ENCODE peak calls at places on chromosomes 13 and 19, in ten cellular contexts. Q is breast epithelium, V is Panc1, G is stomach, H is endothelial cell of umbilical vein, A is transverse colon, T is SK-N-MC, L is K562, Z is sigmoid colon, X is HCT116. R is an unnamed sample.

GRCh38 chr19:6767357-6768235 is at the start of gene SH2D3A:
- DNase-seq in Q (peak; percentile 94), V (no peak), G (peak; percentile 96), H (peak; percentile 37), A (peak; percentile 98), T (peak; percentile 80), L (peak; percentile 96), Z (peak; percentile 70), X (peak; percentile 96), R (peak; percentile 92)

GRCh38 chr13:102847272-102848234 is 1.7 kb downstream of the ERCC5 start:
- DNase-seq in Q (no peak), V (no peak), G (no peak), H (peak; percentile 62), A (no peak), T (peak; percentile 37), L (no peak), Z (no peak), X (peak; percentile 19), R (no peak)

GRCh38 chr19:1848399-1849131 is at the start of gene REXO1:
- DNase-seq in Q (peak; percentile 96), V (no peak), G (peak; percentile 98), H (peak; percentile 96), A (peak; percentile 98), T (peak; percentile 90), L (peak; percentile 90), Z (peak; percentile 96), X (peak; percentile 88), R (no peak)

GRCh38 chr13:110714798-110715394 is 1.4 kb downstream of the ING1 start:
- DNase-seq in Q (peak; percentile 59), V (no peak), G (peak; percentile 55), H (no peak), A (peak; percentile 63), T (no peak), L (no peak), Z (peak; percentile 86), X (no peak), R (peak; percentile 90)

GRCh38 chr19:35995655-35995993 is 636 bp downstream of the SDHAF1 start:
- DNase-seq in Q (no peak), V (no peak), G (no peak), H (peak; percentile 21), A (peak; percentile 58), T (no peak), L (peak; percentile 80), Z (peak; percentile 90), X (no peak), R (no peak)

GRCh38 chr19:45245334-45245787 is at the start of gene EXOC3L2:
- DNase-seq in Q (no peak), V (no peak), G (no peak), H (no peak), A (no peak), T (no peak), L (peak; percentile 89), Z (no peak), X (no peak), R (no peak)

GRCh38 chr19:35257113-35257461 is 8.3 kb downstream of the LSR start:
- DNase-seq in Q (no peak), V (no peak), G (no peak), H (no peak), A (no peak), T (no peak), L (no peak), Z (peak; percentile 63), X (no peak), R (peak; percentile 70)

GRCh38 chr13:20231839-20232555 is at the start of gene GJB6:
- DNase-seq in Q (no peak), V (no peak), G (peak; percentile 31), H (no peak), A (peak; percentile 32), T (no peak), L (no peak), Z (no peak), X (no peak), R (no peak)

GRCh38 chr19:48806818-48807589 is 3.8 kb downstream of the BCAT2 start:
- DNase-seq in Q (no peak), V (no peak), G (no peak), H (no peak), A (peak; percentile 68), T (peak; percentile 24), L (peak; percentile 75), Z (no peak), X (no peak), R (no peak)

GRCh38 chr13:35979378-35979911 is 151.7 kb downstream of the DCLK1 start:
- DNase-seq in Q (peak; percentile 64), V (no peak), G (peak; percentile 37), H (peak; percentile 39), A (peak; percentile 45), T (no peak), L (no peak), Z (peak; percentile 94), X (no peak), R (no peak)

GRCh38 chr13:51451467-51452390 is 1.1 kb downstream of the INTS6 start:
- DNase-seq in Q (peak; percentile 58), V (no peak), G (peak; percentile 86), H (peak; percentile 66), A (peak; percentile 88), T (no peak), L (peak; percentile 71), Z (peak; percentile 92), X (peak; percentile 36), R (no peak)

GRCh38 chr13:98474292-98474691 is 102.6 kb downstream of the STK24 start:
- DNase-seq in Q (no peak), V (no peak), G (no peak), H (no peak), A (no peak), T (no peak), L (no peak), Z (no peak), X (no peak), R (no peak)

GRCh38 chr13:74575729-74576125 is 441.5 kb upstream of the KLF12 start:
- DNase-seq in Q (no peak), V (no peak), G (peak; percentile 50), H (peak; percentile 62), A (peak; percentile 28), T (no peak), L (peak; percentile 54), Z (peak; percentile 73), X (no peak), R (no peak)

GRCh38 chr19:10679743-10680142 is 21.5 kb upstream of the QTRT1 start:
- DNase-seq in Q (no peak), V (no peak), G (no peak), H (no peak), A (no peak), T (no peak), L (no peak), Z (no peak), X (no peak), R (no peak)

GRCh38 chr13:99289674-99290337 is 17.4 kb downstream of the GPR183 start:
- DNase-seq in Q (no peak), V (no peak), G (no peak), H (no peak), A (no peak), T (no peak), L (no peak), Z (no peak), X (no peak), R (no peak)

GRCh38 chr13:113058988-113059850 is 46.4 kb upstream of the F7 start:
- DNase-seq in Q (no peak), V (no peak), G (no peak), H (no peak), A (no peak), T (no peak), L (no peak), Z (peak; percentile 50), X (no peak), R (no peak)

GRCh38 chr13:108214511-108215383 is 589 bp downstream of the LIG4 start:
- DNase-seq in Q (no peak), V (no peak), G (no peak), H (no peak), A (no peak), T (no peak), L (no peak), Z (peak; percentile 68), X (no peak), R (no peak)

GRCh38 chr13:110328509-110328908 is 21.4 kb downstream of the COL4A2 start:
- DNase-seq in Q (no peak), V (no peak), G (no peak), H (no peak), A (no peak), T (no peak), L (no peak), Z (peak; percentile 52), X (no peak), R (no peak)

DNA sequence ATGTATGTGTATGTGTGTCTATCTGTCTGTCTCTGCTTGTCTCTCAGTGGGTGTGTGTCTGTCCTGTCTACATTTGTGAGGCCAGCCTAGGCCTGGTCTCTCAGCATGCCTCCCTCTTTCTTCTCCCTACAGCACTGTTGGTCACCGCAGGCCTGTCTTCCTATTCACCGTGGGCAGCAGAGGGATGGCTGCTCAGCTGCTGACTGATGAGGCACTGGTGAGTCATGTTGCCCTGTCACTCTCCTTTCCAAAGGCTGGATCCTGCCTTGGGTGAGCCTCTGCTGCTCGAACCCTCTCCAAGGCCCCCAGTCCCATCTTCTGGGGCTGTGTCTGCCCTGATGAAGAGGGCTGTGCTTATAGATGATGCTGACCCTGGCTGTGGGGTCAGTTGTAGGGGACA is 6.3 kb downstream of the ZNF71 start:
- DNase-seq in Q (no peak), V (no peak), G (no peak), H (no peak), A (no peak), T (no peak), L (no peak), Z (no peak), X (no peak), R (no peak)
- H3K9me3 ChIP-seq in Q (peaks cover 29% of the 10 kb centered on the region), V (peaks cover 68% of the 10 kb centered on the region), G (peaks cover 73% of the 10 kb centered on the region), H (no peaks in the 10 kb centered on the region), A (peaks cover 40% of the 10 kb centered on the region), T (peaks cover 53% of the 10 kb centered on the region), L (no peaks in the 10 kb centered on the region), Z (peaks cover 15% of the 10 kb centered on the region), X (peaks cover 29% of the 10 kb centered on the region), R (peaks cover 17% of the 10 kb centered on the region)

GRCh38 chr19:47487551-47488515 is 3.8 kb upstream of the KPTN start:
- DNase-seq in Q (no peak), V (no peak), G (no peak), H (no peak), A (no peak), T (no peak), L (no peak), Z (peak; percentile 61), X (no peak), R (no peak)
- TF ChIP-seq POLR2AphosphoS5 in Q (no peak), V (no peak), G (no peak), H (no peak), A (no peak), T (no peak), L (no peak), Z (no peak), X (no peak), R (no peak)

DNA sequence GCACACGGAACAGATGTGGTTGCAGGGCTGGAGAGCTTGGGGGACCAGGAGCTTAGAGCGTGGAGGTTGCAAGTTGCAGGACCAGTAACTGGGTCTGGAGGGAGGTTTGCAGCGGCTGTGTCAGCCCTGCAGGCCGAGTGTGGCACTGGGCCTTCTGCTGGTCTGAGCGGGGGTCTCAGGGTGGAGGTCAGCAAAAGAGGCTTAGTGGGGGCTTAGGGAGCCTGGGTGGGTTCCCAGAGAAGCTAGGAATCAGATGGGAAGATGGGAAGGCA is 5.8 kb upstream of the HCN2 start:
- DNase-seq in Q (no peak), V (no peak), G (no peak), H (no peak), A (no peak), T (no peak), L (no peak), Z (no peak), X (no peak), R (no peak)
- H3K9me3 ChIP-seq in Q (no peaks in the 10 kb centered on the region), V (no peaks in the 10 kb centered on the region), G (no peaks in the 10 kb centered on the region), H (no peaks in the 10 kb centered on the region), A (no peaks in the 10 kb centered on the region), T (no peaks in the 10 kb centered on the region), L (no peaks in the 10 kb centered on the region), Z (no peaks in the 10 kb centered on the region), X (no peaks in the 10 kb centered on the region), R (no peaks in the 10 kb centered on the region)

GRCh38 chr13:44243198-44243852 is 130.3 kb upstream of the SERP2 start:
- DNase-seq in Q (peak; percentile 45), V (no peak), G (peak; percentile 35), H (peak; percentile 92), A (peak; percentile 50), T (no peak), L (peak; percentile 75), Z (no peak), X (peak; percentile 92), R (no peak)
- TF ChIP-seq POLR2AphosphoS5 in Q (no peak), V (no peak), G (no peak), H (peak; percentile 36), A (no peak), T (no peak), L (no peak), Z (no peak), X (peak; percentile 59), R (no peak)